ENCODE peak calls at places on chromosomes 13 and 19, in nine cellular contexts. One of them, this sample, is unnamed.
A peak's percentile ranks its signal among the peaks of the same experiment; 100 is the strongest.

GRCh38 chr13:48539550-48539949 is 6.7 kb upstream of the RCBTB2 start:
- DNase-seq in right lobe of liver: no peak
- DNase-seq in adrenal gland: peak; percentile 70
- DNase-seq in tibial artery: no peak
- DNase-seq in effector memory CD4-positive, alpha-beta T cell: no peak
- DNase-seq in cardiac muscle cell: no peak
- DNase-seq in Panc1: no peak
- DNase-seq in heart right ventricle: no peak
- DNase-seq in GM23248: peak; percentile 47
- DNase-seq in this sample: no peak

GRCh38 chr13:78658630-78659449 is at the start of gene OBI1:
- DNase-seq in right lobe of liver: peak; percentile 96
- DNase-seq in adrenal gland: peak; percentile 95
- DNase-seq in tibial artery: peak; percentile 89
- DNase-seq in effector memory CD4-positive, alpha-beta T cell: peak; percentile 84
- DNase-seq in cardiac muscle cell: peak; percentile 93
- DNase-seq in Panc1: no peak
- DNase-seq in heart right ventricle: peak; percentile 93
- DNase-seq in GM23248: peak; percentile 95
- DNase-seq in this sample: peak; percentile 85

GRCh38 chr13:105090244-105090643 is 1445.2 kb downstream of the EFNB2 start:
- DNase-seq in right lobe of liver: no peak
- DNase-seq in adrenal gland: no peak
- DNase-seq in tibial artery: no peak
- DNase-seq in effector memory CD4-positive, alpha-beta T cell: no peak
- DNase-seq in cardiac muscle cell: peak; percentile 34
- DNase-seq in Panc1: no peak
- DNase-seq in heart right ventricle: no peak
- DNase-seq in GM23248: no peak
- DNase-seq in this sample: no peak

GRCh38 chr13:57583529-57583928 is 48.0 kb upstream of the PCDH17 start:
- DNase-seq in right lobe of liver: no peak
- DNase-seq in adrenal gland: no peak
- DNase-seq in tibial artery: no peak
- DNase-seq in effector memory CD4-positive, alpha-beta T cell: no peak
- DNase-seq in cardiac muscle cell: no peak
- DNase-seq in Panc1: no peak
- DNase-seq in heart right ventricle: no peak
- DNase-seq in GM23248: no peak
- DNase-seq in this sample: no peak

GRCh38 chr19:32916969-32917611 is 47.5 kb upstream of the SLC7A9 start:
- DNase-seq in right lobe of liver: no peak
- DNase-seq in adrenal gland: no peak
- DNase-seq in tibial artery: no peak
- DNase-seq in effector memory CD4-positive, alpha-beta T cell: no peak
- DNase-seq in cardiac muscle cell: no peak
- DNase-seq in Panc1: no peak
- DNase-seq in heart right ventricle: no peak
- DNase-seq in GM23248: no peak
- DNase-seq in this sample: no peak

GRCh38 chr13:102198418-102199322 is 203.2 kb downstream of the FGF14 start:
- DNase-seq in right lobe of liver: no peak
- DNase-seq in adrenal gland: no peak
- DNase-seq in tibial artery: no peak
- DNase-seq in effector memory CD4-positive, alpha-beta T cell: no peak
- DNase-seq in cardiac muscle cell: peak; percentile 23
- DNase-seq in Panc1: no peak
- DNase-seq in heart right ventricle: no peak
- DNase-seq in GM23248: peak; percentile 58
- DNase-seq in this sample: no peak

GRCh38 chr13:99281811-99282263 is 23.7 kb upstream of the GPR18 start:
- DNase-seq in right lobe of liver: peak; percentile 88
- DNase-seq in adrenal gland: peak; percentile 72
- DNase-seq in tibial artery: peak; percentile 72
- DNase-seq in effector memory CD4-positive, alpha-beta T cell: peak; percentile 53
- DNase-seq in cardiac muscle cell: no peak
- DNase-seq in Panc1: no peak
- DNase-seq in heart right ventricle: peak; percentile 50
- DNase-seq in GM23248: peak; percentile 71
- DNase-seq in this sample: peak; percentile 82

GRCh38 chr13:25802579-25802978 is 249.2 kb downstream of the SHISA2 start:
- DNase-seq in right lobe of liver: no peak
- DNase-seq in adrenal gland: no peak
- DNase-seq in tibial artery: no peak
- DNase-seq in effector memory CD4-positive, alpha-beta T cell: no peak
- DNase-seq in cardiac muscle cell: no peak
- DNase-seq in Panc1: no peak
- DNase-seq in heart right ventricle: no peak
- DNase-seq in GM23248: no peak
- DNase-seq in this sample: no peak

GRCh38 chr13:38687246-38688229 is 661 bp downstream of the FREM2 start:
- DNase-seq in right lobe of liver: peak; percentile 59
- DNase-seq in adrenal gland: no peak
- DNase-seq in tibial artery: no peak
- DNase-seq in effector memory CD4-positive, alpha-beta T cell: no peak
- DNase-seq in cardiac muscle cell: peak; percentile 12
- DNase-seq in Panc1: no peak
- DNase-seq in heart right ventricle: no peak
- DNase-seq in GM23248: peak; percentile 25
- DNase-seq in this sample: no peak

GRCh38 chr19:35544110-35544802 is 1.2 kb upstream of the TMEM147 start:
- DNase-seq in right lobe of liver: no peak
- DNase-seq in adrenal gland: no peak
- DNase-seq in tibial artery: no peak
- DNase-seq in effector memory CD4-positive, alpha-beta T cell: no peak
- DNase-seq in cardiac muscle cell: no peak
- DNase-seq in Panc1: no peak
- DNase-seq in heart right ventricle: no peak
- DNase-seq in GM23248: peak; percentile 6
- DNase-seq in this sample: no peak

GRCh38 chr19:41159861-41160260 is 33.2 kb upstream of the CYP2S1 start:
- DNase-seq in right lobe of liver: no peak
- DNase-seq in adrenal gland: no peak
- DNase-seq in tibial artery: no peak
- DNase-seq in effector memory CD4-positive, alpha-beta T cell: no peak
- DNase-seq in cardiac muscle cell: peak; percentile 36
- DNase-seq in Panc1: no peak
- DNase-seq in heart right ventricle: no peak
- DNase-seq in GM23248: no peak
- DNase-seq in this sample: no peak

GRCh38 chr19:2361259-2362038 is 1.4 kb downstream of the TMPRSS9 start:
- DNase-seq in right lobe of liver: no peak
- DNase-seq in adrenal gland: no peak
- DNase-seq in tibial artery: no peak
- DNase-seq in effector memory CD4-positive, alpha-beta T cell: no peak
- DNase-seq in cardiac muscle cell: no peak
- DNase-seq in Panc1: no peak
- DNase-seq in heart right ventricle: no peak
- DNase-seq in GM23248: peak; percentile 26
- DNase-seq in this sample: no peak
- H3K4me1 ChIP-seq in right lobe of liver: no peaks in the 10 kb centered on the region
- H3K4me1 ChIP-seq in adrenal gland: no peaks in the 10 kb centered on the region
- H3K4me1 ChIP-seq in tibial artery: no peaks in the 10 kb centered on the region
- H3K4me1 ChIP-seq in effector memory CD4-positive, alpha-beta T cell: no peaks in the 10 kb centered on the region
- H3K4me1 ChIP-seq in cardiac muscle cell: no peaks in the 10 kb centered on the region
- H3K4me1 ChIP-seq in Panc1: no peaks in the 10 kb centered on the region
- H3K4me1 ChIP-seq in heart right ventricle: peaks cover 3% of the 10 kb centered on the region
- H3K4me1 ChIP-seq in GM23248: no peaks in the 10 kb centered on the region
- H3K4me1 ChIP-seq in this sample: no peaks in the 10 kb centered on the region

GRCh38 chr19:16613841-16614240 is 14.2 kb downstream of the MED26 start:
- DNase-seq in right lobe of liver: no peak
- DNase-seq in adrenal gland: no peak
- DNase-seq in tibial artery: no peak
- DNase-seq in effector memory CD4-positive, alpha-beta T cell: no peak
- DNase-seq in cardiac muscle cell: no peak
- DNase-seq in Panc1: no peak
- DNase-seq in heart right ventricle: no peak
- DNase-seq in GM23248: no peak
- DNase-seq in this sample: no peak

GRCh38 chr19:16615788-16616187 is 12.2 kb downstream of the MED26 start:
- DNase-seq in right lobe of liver: no peak
- DNase-seq in adrenal gland: no peak
- DNase-seq in tibial artery: no peak
- DNase-seq in effector memory CD4-positive, alpha-beta T cell: no peak
- DNase-seq in cardiac muscle cell: no peak
- DNase-seq in Panc1: no peak
- DNase-seq in heart right ventricle: no peak
- DNase-seq in GM23248: no peak
- DNase-seq in this sample: no peak

GRCh38 chr19:16618248-16618647 is 9.8 kb downstream of the MED26 start:
- DNase-seq in right lobe of liver: no peak
- DNase-seq in adrenal gland: no peak
- DNase-seq in tibial artery: no peak
- DNase-seq in effector memory CD4-positive, alpha-beta T cell: no peak
- DNase-seq in cardiac muscle cell: no peak
- DNase-seq in Panc1: no peak
- DNase-seq in heart right ventricle: no peak
- DNase-seq in GM23248: no peak
- DNase-seq in this sample: no peak

GRCh38 chr19:16612631-16613030 is 15.4 kb downstream of the MED26 start:
- DNase-seq in right lobe of liver: no peak
- DNase-seq in adrenal gland: no peak
- DNase-seq in tibial artery: no peak
- DNase-seq in effector memory CD4-positive, alpha-beta T cell: no peak
- DNase-seq in cardiac muscle cell: peak; percentile 61
- DNase-seq in Panc1: no peak
- DNase-seq in heart right ventricle: no peak
- DNase-seq in GM23248: no peak
- DNase-seq in this sample: no peak

GRCh38 chr19:16614941-16615340 is 13.1 kb downstream of the MED26 start:
- DNase-seq in right lobe of liver: no peak
- DNase-seq in adrenal gland: no peak
- DNase-seq in tibial artery: no peak
- DNase-seq in effector memory CD4-positive, alpha-beta T cell: no peak
- DNase-seq in cardiac muscle cell: no peak
- DNase-seq in Panc1: no peak
- DNase-seq in heart right ventricle: no peak
- DNase-seq in GM23248: no peak
- DNase-seq in this sample: no peak
- H3K27ac ChIP-seq in right lobe of liver: no peak overlapping the region
- H3K27ac ChIP-seq in adrenal gland: peak overlapping the region; percentile 29
- H3K27ac ChIP-seq in tibial artery: no peak overlapping the region
- H3K27ac ChIP-seq in effector memory CD4-positive, alpha-beta T cell: no peak overlapping the region
- H3K27ac ChIP-seq in cardiac muscle cell: no peak overlapping the region
- H3K27ac ChIP-seq in Panc1: no peak overlapping the region
- H3K27ac ChIP-seq in heart right ventricle: no peak overlapping the region
- H3K27ac ChIP-seq in GM23248: no peak overlapping the region
- H3K27ac ChIP-seq in this sample: no peak overlapping the region

GRCh38 chr19:45492137-45492626 is 4.7 kb downstream of the RTN2 start:
- DNase-seq in right lobe of liver: no peak
- DNase-seq in adrenal gland: no peak
- DNase-seq in tibial artery: no peak
- DNase-seq in effector memory CD4-positive, alpha-beta T cell: no peak
- DNase-seq in cardiac muscle cell: no peak
- DNase-seq in Panc1: no peak
- DNase-seq in heart right ventricle: no peak
- DNase-seq in GM23248: no peak
- DNase-seq in this sample: no peak

GRCh38 chr19:45495178-45495577 is 1.7 kb downstream of the RTN2 start:
- DNase-seq in right lobe of liver: no peak
- DNase-seq in adrenal gland: no peak
- DNase-seq in tibial artery: no peak
- DNase-seq in effector memory CD4-positive, alpha-beta T cell: no peak
- DNase-seq in cardiac muscle cell: no peak
- DNase-seq in Panc1: no peak
- DNase-seq in heart right ventricle: no peak
- DNase-seq in GM23248: no peak
- DNase-seq in this sample: no peak

GRCh38 chr19:45492627-45493470 is 4.0 kb downstream of the RTN2 start:
- DNase-seq in right lobe of liver: no peak
- DNase-seq in adrenal gland: peak; percentile 70
- DNase-seq in tibial artery: peak; percentile 59
- DNase-seq in effector memory CD4-positive, alpha-beta T cell: no peak
- DNase-seq in cardiac muscle cell: peak; percentile 89
- DNase-seq in Panc1: no peak
- DNase-seq in heart right ventricle: peak; percentile 65
- DNase-seq in GM23248: peak; percentile 73
- DNase-seq in this sample: no peak

GRCh38 chr19:45496349-45496953 is 396 bp downstream of the RTN2 start:
- DNase-seq in right lobe of liver: no peak
- DNase-seq in adrenal gland: no peak
- DNase-seq in tibial artery: no peak
- DNase-seq in effector memory CD4-positive, alpha-beta T cell: no peak
- DNase-seq in cardiac muscle cell: peak; percentile 28
- DNase-seq in Panc1: no peak
- DNase-seq in heart right ventricle: peak; percentile 57
- DNase-seq in GM23248: peak; percentile 62
- DNase-seq in this sample: peak; percentile 24

DNA sequence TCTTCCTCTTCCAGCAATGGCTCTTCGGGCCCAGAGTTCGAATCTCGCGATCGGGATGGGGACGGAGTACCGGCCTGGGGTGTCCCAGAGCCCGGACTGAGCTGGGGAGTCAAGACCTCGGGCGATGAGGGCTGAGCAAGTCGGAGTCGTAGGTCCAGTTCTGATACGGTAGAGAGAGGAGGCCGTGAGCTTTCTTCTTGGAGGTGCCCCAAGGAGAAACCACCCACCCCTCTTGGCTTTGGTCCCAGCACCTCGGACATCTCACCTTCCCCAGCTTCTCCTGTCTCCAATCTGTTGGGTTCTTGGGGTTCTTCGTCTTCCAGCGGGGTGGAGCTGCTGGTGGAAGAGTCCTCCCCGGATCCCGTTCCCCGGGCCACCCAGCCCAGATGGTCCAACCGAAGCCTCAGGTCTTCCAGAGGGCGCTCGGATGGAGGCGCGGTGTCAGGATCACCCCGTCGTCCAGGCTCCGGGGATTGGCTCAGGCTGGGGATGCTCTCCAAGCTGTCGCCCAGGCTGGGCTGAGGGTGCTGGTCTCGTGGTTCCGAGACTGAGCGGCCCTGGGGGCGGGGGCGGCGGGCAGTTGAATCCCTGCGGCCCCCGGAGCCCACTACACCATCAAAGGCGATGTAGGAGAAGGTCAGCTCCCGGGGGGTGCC is 2.5 kb downstream of the RTN2 start:
- DNase-seq in right lobe of liver: no peak
- DNase-seq in adrenal gland: no peak
- DNase-seq in tibial artery: no peak
- DNase-seq in effector memory CD4-positive, alpha-beta T cell: no peak
- DNase-seq in cardiac muscle cell: no peak
- DNase-seq in Panc1: no peak
- DNase-seq in heart right ventricle: no peak
- DNase-seq in GM23248: no peak
- DNase-seq in this sample: no peak
- H3K4me1 ChIP-seq in right lobe of liver: peaks cover 19% of the 10 kb centered on the region
- H3K4me1 ChIP-seq in adrenal gland: peaks cover 17% of the 10 kb centered on the region
- H3K4me1 ChIP-seq in tibial artery: peaks cover 24% of the 10 kb centered on the region
- H3K4me1 ChIP-seq in effector memory CD4-positive, alpha-beta T cell: peaks cover 39% of the 10 kb centered on the region
- H3K4me1 ChIP-seq in cardiac muscle cell: no peaks in the 10 kb centered on the region
- H3K4me1 ChIP-seq in Panc1: peaks cover 3% of the 10 kb centered on the region
- H3K4me1 ChIP-seq in heart right ventricle: peaks cover 50% of the 10 kb centered on the region
- H3K4me1 ChIP-seq in GM23248: peaks cover 3% of the 10 kb centered on the region
- H3K4me1 ChIP-seq in this sample: peaks cover 42% of the 10 kb centered on the region

DNA sequence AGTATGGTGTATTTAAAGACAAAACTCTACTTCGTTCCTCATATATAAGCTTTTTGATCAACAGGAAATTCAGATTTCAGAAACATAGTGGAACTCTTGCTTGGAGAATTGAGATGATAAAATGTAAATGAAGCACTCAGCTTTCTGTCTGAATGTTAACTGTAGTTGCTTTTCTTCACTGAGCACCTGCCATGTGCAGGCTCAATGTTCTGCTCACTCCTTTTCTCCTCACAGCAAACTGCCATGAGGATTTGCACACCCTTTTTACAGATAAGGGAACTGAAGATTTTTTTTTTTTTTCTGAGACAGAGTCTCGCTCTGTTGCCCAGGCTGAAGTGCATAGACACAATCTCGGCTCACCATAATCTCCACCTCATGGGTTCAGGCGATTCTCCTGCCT is 28.0 kb upstream of the FOXO1 start:
- DNase-seq in right lobe of liver: no peak
- DNase-seq in adrenal gland: no peak
- DNase-seq in tibial artery: no peak
- DNase-seq in effector memory CD4-positive, alpha-beta T cell: no peak
- DNase-seq in cardiac muscle cell: no peak
- DNase-seq in Panc1: no peak
- DNase-seq in heart right ventricle: no peak
- DNase-seq in GM23248: no peak
- DNase-seq in this sample: no peak
- H3K27ac ChIP-seq in right lobe of liver: no peak overlapping the region
- H3K27ac ChIP-seq in adrenal gland: no peak overlapping the region
- H3K27ac ChIP-seq in tibial artery: no peak overlapping the region
- H3K27ac ChIP-seq in effector memory CD4-positive, alpha-beta T cell: no peak overlapping the region
- H3K27ac ChIP-seq in cardiac muscle cell: no peak overlapping the region
- H3K27ac ChIP-seq in Panc1: no peak overlapping the region
- H3K27ac ChIP-seq in heart right ventricle: no peak overlapping the region
- H3K27ac ChIP-seq in GM23248: no peak overlapping the region
- H3K27ac ChIP-seq in this sample: no peak overlapping the region